ENCODE peak calls at places on chromosomes 12 and 14, in seven cellular contexts. I, G, C, A, J, E and H are unnamed samples.

GRCh38 chr12:42144174-42144423 is 575 bp downstream of the GXYLT1 start:
- DNase-seq in C (no peak), A (no peak), J (no peak), G (no peak), E (peak; percentile 45), I (no peak), H (no peak)

GRCh38 chr12:104049278-104050257 is at the start of gene GLT8D2:
- DNase-seq in G (peak; percentile 52), J (peak; percentile 79), C (no peak), E (no peak), I (no peak), A (peak; percentile 78), H (no peak)

GRCh38 chr14:102086346-102086971 is 385 bp downstream of the HSP90AA1 start:
- DNase-seq in A (peak; percentile 67), G (no peak), I (peak; percentile 64), C (peak; percentile 53), E (peak; percentile 39), J (peak; percentile 51), H (peak; percentile 59)

GRCh38 chr12:11765817-11766794 is 116.6 kb downstream of the ETV6 start:
- DNase-seq in J (no peak), I (no peak), G (peak; percentile 40), C (no peak), A (peak; percentile 81), E (no peak), H (no peak)

GRCh38 chr12:54364413-54364812 is at the start of gene GPR84:
- DNase-seq in E (no peak), A (no peak), C (no peak), I (no peak), G (no peak), J (no peak), H (no peak)

GRCh38 chr12:39239484-39240143 is 203.3 kb downstream of the KIF21A start:
- DNase-seq in I (no peak), J (no peak), E (no peak), G (no peak), A (no peak), C (no peak), H (no peak)

GRCh38 chr12:95548539-95549391 is 2.5 kb downstream of the USP44 start:
- DNase-seq in J (peak; percentile 70), I (peak; percentile 25), C (no peak), A (peak; percentile 77), E (peak; percentile 65), G (peak; percentile 82), H (peak; percentile 69)

GRCh38 chr12:126784328-126784921 is 1482.5 kb upstream of the TMEM132C start:
- DNase-seq in C (peak; percentile 41), A (no peak), G (peak; percentile 48), E (peak; percentile 69), J (peak; percentile 41), I (peak; percentile 38), H (no peak)

GRCh38 chr14:53011053-53011462 is 60.2 kb upstream of the FERMT2 start:
- DNase-seq in I (no peak), G (no peak), A (peak; percentile 89), E (peak; percentile 88), C (peak; percentile 54), J (peak; percentile 84), H (no peak)

GRCh38 chr12:116319851-116320621 is 42.5 kb upstream of the MED13L start:
- DNase-seq in J (peak; percentile 49), G (no peak), E (no peak), A (peak; percentile 95), I (no peak), C (no peak), H (no peak)

GRCh38 chr14:96130391-96130790 is 74.2 kb upstream of the BDKRB2 start:
- DNase-seq in G (no peak), E (no peak), J (no peak), C (no peak), I (no peak), A (no peak), H (no peak)

GRCh38 chr12:87995581-87996178 is 33.5 kb downstream of the C12orf50 start:
- DNase-seq in I (peak; percentile 8), G (no peak), J (no peak), A (peak; percentile 65), E (peak; percentile 84), C (peak; percentile 69), H (no peak)

GRCh38 chr12:42140901-42141300 is 3.8 kb downstream of the GXYLT1 start:
- DNase-seq in J (no peak), I (no peak), G (no peak), A (no peak), E (peak; percentile 67), C (peak; percentile 54), H (no peak)

GRCh38 chr12:52892193-52892852 is 12.6 kb downstream of the KRT8 start:
- DNase-seq in E (no peak), A (no peak), J (no peak), G (no peak), I (no peak), C (no peak), H (no peak)

GRCh38 chr12:112749081-112749480 is 42.5 kb upstream of the RPH3A start:
- DNase-seq in J (no peak), E (no peak), G (no peak), C (no peak), A (no peak), I (no peak), H (no peak)

GRCh38 chr12:24709201-24709600 is 239.7 kb downstream of the BCAT1 start:
- DNase-seq in C (no peak), A (no peak), I (no peak), J (no peak), G (no peak), E (no peak), H (no peak)

GRCh38 chr12:133106253-133106652 is 23.8 kb downstream of the ZNF891 start:
- DNase-seq in J (no peak), C (no peak), I (no peak), E (peak; percentile 37), A (no peak), G (no peak), H (no peak)

GRCh38 chr12:459430-460258 is at the start of gene B4GALNT3:
- DNase-seq in J (peak; percentile 74), I (peak; percentile 34), C (peak; percentile 79), A (peak; percentile 86), E (peak; percentile 19), G (peak; percentile 87), H (peak; percentile 27)

GRCh38 chr12:48157889-48158370 is 615 bp upstream of the ASB8 start:
- DNase-seq in A (no peak), J (no peak), E (no peak), I (peak; percentile 9), C (no peak), G (no peak), H (no peak)

GRCh38 chr14:69685217-69685616 is 73.8 kb downstream of the SUSD6 start:
- DNase-seq in G (no peak), J (no peak), E (peak; percentile 44), I (no peak), A (no peak), C (no peak), H (no peak)

GRCh38 chr14:68165274-68165843 is 345.8 kb downstream of the RAD51B start:
- DNase-seq in J (no peak), G (no peak), C (no peak), E (no peak), I (no peak), A (no peak), H (no peak)

GRCh38 chr12:100794441-100795192 is at the start of gene ANO4:
- DNase-seq in I (no peak), G (no peak), C (no peak), E (no peak), J (no peak), A (no peak), H (no peak)

GRCh38 chr12:18828987-18829386 is 91.1 kb downstream of the CAPZA3 start:
- DNase-seq in C (no peak), E (no peak), J (no peak), I (no peak), G (no peak), A (no peak), H (no peak)

GRCh38 chr14:37545174-37545573 is 49.9 kb downstream of the FOXA1 start:
- DNase-seq in E (no peak), I (no peak), A (no peak), C (no peak), J (no peak), G (no peak), H (no peak)

GRCh38 chr12:112595415-112595814 is 176.7 kb downstream of the PTPN11 start:
- DNase-seq in A (no peak), C (peak; percentile 84), I (no peak), E (no peak), G (no peak), J (no peak), H (no peak)

GRCh38 chr14:22797017-22797917 is 18.0 kb downstream of the SLC7A7 start:
- DNase-seq in A (no peak), I (no peak), G (no peak), E (no peak), J (no peak), C (no peak), H (no peak)

GRCh38 chr12:64086946-64087345 is 135.2 kb downstream of the KICS2 start:
- DNase-seq in A (no peak), G (no peak), C (no peak), E (no peak), I (no peak), J (no peak), H (no peak)

GRCh38 chr14:26281280-26281998 is 316.4 kb downstream of the NOVA1 start:
- DNase-seq in A (no peak), C (peak; percentile 8), G (no peak), E (peak; percentile 33), I (no peak), J (no peak), H (no peak)

GRCh38 chr12:18861287-18861858 is 123.5 kb downstream of the CAPZA3 start:
- DNase-seq in G (no peak), I (no peak), A (no peak), J (no peak), C (peak; percentile 55), E (peak; percentile 73), H (no peak)

GRCh38 chr12:58922849-58923248 is 2.5 kb upstream of the LRIG3 start:
- DNase-seq in A (no peak), C (no peak), J (no peak), I (no peak), E (no peak), G (no peak), H (no peak)

GRCh38 chr14:71086571-71086970 is 179.3 kb downstream of the PCNX1 start:
- DNase-seq in J (no peak), I (no peak), E (no peak), A (no peak), C (no peak), G (no peak), H (no peak)

GRCh38 chr12:63276537-63277365 is 125.8 kb upstream of the AVPR1A start:
- DNase-seq in J (no peak), A (no peak), E (peak; percentile 74), G (no peak), C (peak; percentile 40), I (no peak), H (no peak)

GRCh38 chr14:32648434-32648833 is 290.2 kb upstream of the NPAS3 start:
- DNase-seq in C (no peak), E (no peak), A (no peak), J (no peak), I (no peak), G (no peak), H (no peak)

GRCh38 chr12:130169256-130169655 is 7.0 kb downstream of the FZD10 start:
- DNase-seq in I (no peak), A (no peak), C (peak; percentile 93), J (no peak), E (no peak), G (no peak), H (no peak)

GRCh38 chr12:131065279-131065678 is 111.6 kb downstream of the ADGRD1 start:
- DNase-seq in J (no peak), C (no peak), G (peak; percentile 44), E (no peak), I (no peak), A (peak; percentile 46), H (no peak)

GRCh38 chr12:60197589-60197988 is 601.8 kb downstream of the SLC16A7 start:
- DNase-seq in I (no peak), E (no peak), J (no peak), A (no peak), G (no peak), C (no peak), H (no peak)

GRCh38 chr12:25552681-25553080 is 402 bp downstream of the LMNTD1 start:
- DNase-seq in J (no peak), I (no peak), A (no peak), C (no peak), G (no peak), E (no peak), H (no peak)

GRCh38 chr12:64633940-64634337 is 23.6 kb downstream of the RASSF3 start:
- DNase-seq in J (peak; percentile 72), E (peak; percentile 81), C (peak; percentile 17), I (no peak), G (no peak), A (peak; percentile 84), H (no peak)